ENCODE peak calls at places on chromosome 19, in seven cellular contexts. H is neural progenitor cell; Z is lung microvascular endothelial cell; T is activated gamma-delta T cell treated with anti-CD3 and anti-CD28 coated beads, Interleukin-2, amount 50 U/mL, for 16 hours; U is activated T-cell treated with anti-CD3 and anti-CD28 coated beads, Interleukin-2, amount 50 U/mL, for 4 hours; P is activated CD4-positive, alpha-beta T cell treated with anti-CD3 and anti-CD28 coated beads for 48 hours; N is AG08396. W is an unnamed sample.

GRCh38 chr19:39046037-39046821 is 13.9 kb upstream of the FBXO27 start:
- DNase-seq in U (no peak), P (peak), N (no peak), T (no peak), H (no peak), Z (peak), W (no peak)

GRCh38 chr19:28130066-28130511 is 1082.9 kb downstream of the UQCRFS1 start:
- DNase-seq in T (no peak), Z (no peak), H (peak), N (no peak), U (no peak), P (no peak), W (no peak)

GRCh38 chr19:15195381-15195964 is 5.3 kb downstream of the NOTCH3 start:
- DNase-seq in N (peak), H (peak), P (peak), Z (no peak), T (peak), U (no peak), W (peak)

GRCh38 chr19:40724315-40724714 is 7.4 kb downstream of the ITPKC start:
- DNase-seq in N (no peak), H (no peak), P (no peak), Z (no peak), T (no peak), U (no peak), W (no peak)

GRCh38 chr19:17337675-17338439 is 504 bp downstream of the GTPBP3 start:
- DNase-seq in T (no peak), Z (no peak), P (peak), H (peak), U (no peak), N (peak), W (peak)

GRCh38 chr19:5817218-5817617 is 12.4 kb downstream of the NRTN start:
- DNase-seq in P (no peak), H (no peak), T (no peak), Z (no peak), U (no peak), N (no peak), W (no peak)

GRCh38 chr19:4742717-4743646 is 19.3 kb upstream of the DPP9 start:
- DNase-seq in N (no peak), H (peak), Z (no peak), U (no peak), T (no peak), P (no peak), W (no peak)

GRCh38 chr19:2038284-2039081 is 12.6 kb downstream of the MKNK2 start:
- DNase-seq in T (no peak), Z (no peak), N (no peak), H (no peak), U (no peak), P (peak), W (no peak)

GRCh38 chr19:10820173-10820572 is 15.8 kb downstream of the TMED1 start:
- DNase-seq in T (no peak), H (no peak), U (no peak), N (no peak), P (no peak), Z (no peak), W (no peak)

GRCh38 chr19:29006057-29006735 is 206.8 kb downstream of the UQCRFS1 start:
- DNase-seq in H (no peak), P (no peak), T (no peak), Z (no peak), U (no peak), N (peak), W (no peak)

GRCh38 chr19:35903550-35904179 is 1.3 kb downstream of the HCST start:
- DNase-seq in N (peak), P (peak), T (peak), U (peak), H (peak), Z (no peak), W (peak)

GRCh38 chr19:41701401-41702075 is 6.9 kb upstream of the CEACAM5 start:
- DNase-seq in P (peak), H (no peak), N (no peak), Z (no peak), T (no peak), U (no peak), W (peak)

GRCh38 chr19:20558011-20558410 is 7.6 kb downstream of the ZNF737 start:
- DNase-seq in P (peak), Z (no peak), U (no peak), H (no peak), N (no peak), T (no peak), W (no peak)

GRCh38 chr19:15108145-15108844 is 1.1 kb downstream of the SYDE1 start:
- DNase-seq in Z (peak), T (no peak), P (no peak), H (peak), N (no peak), U (no peak), W (no peak)

W was measured in stimulated activated naive CD8-positive, alpha-beta T cell treated with anti-CD3 and anti-CD28 coated beads, Interleukin-15, Interleukin-2, amounts not matched to agents 100 U/mL and 50 U/mL, for 24 hours.